ENCODE peak calls at places on chromosomes 13 and 19, in six cellular contexts. H, G, R, Q, B and Y are unnamed samples.
A peak's percentile ranks its signal among the peaks of the same experiment; 100 is the strongest.

GRCh38 chr13:46721054-46721453 is 75.9 kb downstream of the ESD start:
- DNase-seq in R (peak; percentile 53), H (peak; percentile 40), B (peak; percentile 63), Q (peak; percentile 50), G (peak; percentile 23), Y (no peak)

GRCh38 chr13:75870397-75870801 is 234.3 kb downstream of the LMO7 start:
- DNase-seq in Q (peak; percentile 60), G (peak; percentile 20), R (peak; percentile 20), B (peak; percentile 32), H (no peak), Y (no peak)

GRCh38 chr19:18762125-18763023 is 28.7 kb downstream of the COMP start:
- DNase-seq in G (no peak), R (no peak), B (no peak), Q (no peak), H (peak; percentile 24), Y (no peak)

GRCh38 chr19:55696301-55697068 is 21.5 kb downstream of the EPN1 start:
- DNase-seq in R (no peak), H (no peak), G (no peak), Q (no peak), B (no peak), Y (no peak)

GRCh38 chr13:112333756-112334543 is 42.2 kb upstream of the SPACA7 start:
- DNase-seq in R (no peak), H (no peak), G (no peak), Q (no peak), B (no peak), Y (no peak)

GRCh38 chr13:49214917-49215376 is 5.2 kb upstream of the MLNR start:
- DNase-seq in H (peak; percentile 60), Q (peak; percentile 6), R (peak; percentile 6), G (no peak), B (no peak), Y (peak; percentile 76)

GRCh38 chr19:32652893-32653625 is 21.9 kb downstream of the ANKRD27 start:
- DNase-seq in B (no peak), G (no peak), Q (peak; percentile 63), H (no peak), R (peak; percentile 81), Y (no peak)

GRCh38 chr13:76968041-76968440 is 19.7 kb downstream of the ACOD1 start:
- DNase-seq in G (no peak), Q (peak; percentile 58), H (peak; percentile 18), B (no peak), R (no peak), Y (no peak)

GRCh38 chr19:58170860-58171259 is 12.0 kb upstream of the ZNF274 start:
- DNase-seq in Q (peak; percentile 36), G (no peak), R (peak; percentile 42), H (no peak), B (peak; percentile 17), Y (no peak)

GRCh38 chr19:13859361-13859880 is 17.5 kb upstream of the NANOS3 start:
- DNase-seq in G (no peak), H (peak; percentile 71), R (peak; percentile 58), B (peak; percentile 66), Q (peak; percentile 82), Y (no peak)

GRCh38 chr13:73039201-73040108 is 19.4 kb upstream of the KLF5 start:
- DNase-seq in Q (peak; percentile 61), G (no peak), R (no peak), H (peak; percentile 76), B (no peak), Y (no peak)

GRCh38 chr13:105990256-105990958 is 545.1 kb downstream of the EFNB2 start:
- DNase-seq in H (no peak), Q (no peak), R (peak; percentile 74), B (peak; percentile 62), G (no peak), Y (no peak)

GRCh38 chr19:15166700-15167099 is 34.1 kb downstream of the NOTCH3 start:
- DNase-seq in G (no peak), R (no peak), B (no peak), Q (no peak), H (peak; percentile 53), Y (no peak)

GRCh38 chr19:53881482-53882390 is at the start of gene PRKCG:
- DNase-seq in G (peak; percentile 78), B (peak; percentile 67), H (peak; percentile 69), Q (peak; percentile 31), R (no peak), Y (peak; percentile 77)

GRCh38 chr19:2732157-2732725 is 7.6 kb downstream of the SLC39A3 start:
- DNase-seq in B (no peak), Q (no peak), G (no peak), R (no peak), H (no peak), Y (no peak)
- H4K8ac ChIP-seq in B (no peak overlapping the region), Q (no peak overlapping the region), G (no peak overlapping the region), R (no peak overlapping the region), H (no peak overlapping the region), Y (no peak overlapping the region)

DNA sequence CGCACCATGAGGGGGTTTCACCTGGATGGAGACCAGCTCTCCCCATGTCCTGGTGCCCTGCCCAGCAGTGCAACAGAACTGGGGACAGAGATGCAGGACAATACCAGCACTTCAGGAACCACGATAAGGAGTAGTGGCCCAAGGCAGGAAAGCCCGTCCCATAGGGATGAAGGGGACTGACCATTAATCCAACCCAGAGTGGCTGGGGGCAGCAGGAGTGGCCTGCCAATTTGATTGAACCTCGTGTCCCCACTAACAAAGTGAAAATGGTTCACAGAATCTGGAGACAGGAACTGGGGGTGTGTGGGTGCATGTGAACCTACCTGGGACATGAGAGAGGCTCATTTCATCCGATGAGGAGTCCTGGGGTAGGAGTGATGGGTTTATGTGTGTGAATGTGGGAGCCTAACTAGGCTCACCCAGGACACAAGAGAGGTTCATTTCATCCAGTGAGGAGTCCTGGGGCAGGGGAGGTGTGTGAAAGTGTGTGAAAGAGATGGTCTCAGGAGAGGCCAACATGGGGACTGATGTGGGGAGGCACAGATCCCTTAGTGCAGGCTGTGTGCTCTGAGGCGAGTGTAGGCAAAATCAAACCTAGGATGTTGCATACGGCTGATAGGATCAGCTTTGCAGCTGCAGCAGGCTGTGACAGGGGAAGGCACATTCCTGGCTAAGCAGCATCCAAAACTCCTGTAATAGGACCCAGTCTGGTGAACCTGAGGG is 98.2 kb downstream of the ZNF429 start:
- DNase-seq in B (no peak), H (peak; percentile 57), R (no peak), Q (peak; percentile 57), G (no peak), Y (no peak)
- H4K8ac ChIP-seq in B (no peak overlapping the region), H (no peak overlapping the region), R (no peak overlapping the region), Q (peak overlapping the region; percentile 82), G (no peak overlapping the region), Y (no peak overlapping the region)

GRCh38 chr19:36006955-36007354 is 1.7 kb downstream of the SYNE4 start:
- DNase-seq in G (no peak), Q (no peak), H (no peak), R (no peak), B (no peak), Y (no peak)

GRCh38 chr19:36010402-36010801 is 1.8 kb upstream of the SYNE4 start:
- DNase-seq in H (no peak), B (no peak), G (no peak), R (no peak), Q (no peak), Y (no peak)

GRCh38 chr19:36009633-36010379 is 1.2 kb upstream of the SYNE4 start:
- DNase-seq in R (no peak), Q (no peak), G (no peak), H (no peak), B (no peak), Y (no peak)

GRCh38 chr19:36009220-36009619 is 607 bp upstream of the SYNE4 start:
- DNase-seq in G (peak; percentile 55), B (peak; percentile 65), H (peak; percentile 58), Q (peak; percentile 81), R (peak; percentile 48), Y (peak; percentile 72)

DNA sequence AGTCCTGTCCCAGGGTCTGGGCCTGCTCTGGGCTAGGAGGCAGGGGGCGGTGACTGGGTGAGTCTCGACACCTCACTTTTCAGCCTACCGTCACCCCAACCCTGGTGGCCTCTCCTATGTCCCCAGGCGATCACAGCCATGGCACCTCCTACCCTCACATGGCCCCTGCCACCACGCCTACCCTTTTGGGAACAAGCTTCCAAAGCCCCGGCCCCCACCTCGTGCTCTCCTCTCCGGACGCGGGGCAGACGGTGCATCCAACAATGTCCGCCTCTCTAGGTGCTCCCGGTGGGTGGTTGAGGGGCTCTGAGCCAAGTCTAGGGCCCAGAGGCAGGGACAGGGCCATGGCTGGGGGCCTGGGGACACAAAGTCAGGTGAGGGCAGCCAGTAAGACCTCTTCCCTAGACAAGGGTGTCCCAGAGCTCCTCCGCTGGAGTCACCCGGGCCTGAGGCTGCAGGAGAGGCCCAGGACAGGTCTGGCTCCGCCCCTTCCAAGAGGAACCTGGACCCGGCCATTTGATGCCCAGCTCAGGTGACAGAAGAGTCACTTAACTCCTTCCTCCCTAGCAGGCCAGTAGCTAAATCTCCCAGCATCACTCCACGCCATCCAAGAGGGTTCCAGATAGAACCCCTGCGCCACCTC is at the start of gene SYNE4:
- DNase-seq in G (no peak), H (peak; percentile 93), R (no peak), B (no peak), Q (peak; percentile 88), Y (peak; percentile 94)
- H4K8ac ChIP-seq in G (peak within 1 kb of the TSS; percentile 100), H (no peak within 1 kb of the TSS), R (peak within 1 kb of the TSS; percentile 82), B (peak within 1 kb of the TSS; percentile 84), Q (peak within 1 kb of the TSS; percentile 95), Y (no peak within 1 kb of the TSS)

GRCh38 chr13:31427151-31427867 is 227.5 kb downstream of the B3GLCT start:
- DNase-seq in H (no peak), Q (no peak), R (no peak), G (no peak), B (no peak), Y (no peak)

GRCh38 chr13:31426395-31426794 is 226.6 kb downstream of the B3GLCT start:
- DNase-seq in H (no peak), Q (no peak), G (no peak), B (no peak), R (no peak), Y (no peak)

GRCh38 chr13:31418186-31418585 is 218.4 kb downstream of the B3GLCT start:
- DNase-seq in R (no peak), Q (no peak), B (no peak), H (no peak), G (no peak), Y (no peak)

GRCh38 chr13:31424130-31424729 is 224.5 kb downstream of the B3GLCT start:
- DNase-seq in G (peak; percentile 68), R (peak; percentile 73), Q (peak; percentile 81), H (peak; percentile 90), B (peak; percentile 79), Y (peak; percentile 88)

DNA sequence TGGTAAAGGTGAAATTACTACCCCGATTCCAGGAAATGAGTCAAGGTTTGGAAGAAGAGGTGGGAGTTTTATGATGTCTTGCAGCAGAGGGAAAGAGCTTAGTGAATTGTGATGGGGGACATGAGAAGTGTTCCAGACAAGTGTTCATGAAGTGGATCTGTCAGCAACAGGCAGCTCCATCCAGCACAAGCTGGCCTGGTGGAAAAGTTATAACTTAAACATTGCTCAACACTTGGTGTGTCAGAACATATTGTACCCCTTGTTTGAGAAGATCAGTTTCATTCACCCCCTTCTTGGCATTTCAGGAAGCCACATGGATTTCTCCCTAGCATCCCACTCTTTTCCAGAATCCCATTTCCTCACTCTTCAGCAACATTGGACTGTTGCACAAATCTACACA is 222.0 kb downstream of the B3GLCT start:
- DNase-seq in Q (no peak), H (no peak), B (no peak), G (no peak), R (no peak), Y (no peak)
- H4K8ac ChIP-seq in Q (no peak overlapping the region), H (no peak overlapping the region), B (no peak overlapping the region), G (no peak overlapping the region), R (no peak overlapping the region), Y (no peak overlapping the region)